ENCODE peak calls at places on chromosomes 1 and 21, in ten cellular contexts. Q is NCI-H1930; M is left cardiac atrium; U is ureter; O is stimulated activated CD4-positive, alpha-beta T cell treated with anti-CD3 and anti-CD28 coated beads, TNF-alpha, amount 100 ng/mL, for 1 hour; A is T-helper 22 cell; N is hepatocyte; L is skeletal muscle cell; P is pons; E is nucleus accumbens. Y is an unnamed sample.

GRCh38 chr1:9231648-9232332 is 2.8 kb upstream of the H6PD start:
- DNase-seq in Q (no peak), M (no peak), U (no peak), O (no peak), A (no peak), N (no peak), L (no peak), P (no peak), E (no peak), Y (no peak)

GRCh38 chr21:21007606-21008005 is 9.4 kb downstream of the NCAM2 start:
- DNase-seq in Q (no peak), M (no peak), U (no peak), O (no peak), A (no peak), N (no peak), L (no peak), P (peak), E (no peak), Y (no peak)

GRCh38 chr1:53894644-53895043 is 657 bp downstream of the DIO1 start:
- DNase-seq in Q (no peak), M (no peak), U (no peak), O (no peak), A (no peak), N (no peak), L (no peak), P (no peak), E (no peak), Y (no peak)

GRCh38 chr21:37916795-37917142 is 512 bp upstream of the KCNJ6 start:
- DNase-seq in Q (peak), M (no peak), U (no peak), O (no peak), A (no peak), N (peak), L (no peak), P (no peak), E (no peak), Y (no peak)

GRCh38 chr1:156471496-156472490 is 28.8 kb downstream of the MEF2D start:
- DNase-seq in Q (peak), M (peak), U (peak), O (no peak), A (no peak), N (peak), L (no peak), P (no peak), E (no peak), Y (no peak)

GRCh38 chr21:15687208-15687607 is 42.6 kb upstream of the USP25 start:
- DNase-seq in Q (no peak), M (no peak), U (no peak), O (no peak), A (no peak), N (no peak), L (no peak), P (no peak), E (no peak), Y (no peak)

GRCh38 chr21:31618696-31619430 is 40.6 kb upstream of the SOD1 start:
- DNase-seq in Q (no peak), M (no peak), U (no peak), O (no peak), A (no peak), N (no peak), L (no peak), P (no peak), E (no peak), Y (no peak)

GRCh38 chr1:53938136-53938830 is 7.2 kb downstream of the IFT25 start:
- DNase-seq in Q (no peak), M (no peak), U (no peak), O (no peak), A (no peak), N (no peak), L (no peak), P (no peak), E (no peak), Y (no peak)

GRCh38 chr1:17110555-17110926 is 8.7 kb downstream of the PADI2 start:
- DNase-seq in Q (no peak), M (no peak), U (no peak), O (no peak), A (no peak), N (no peak), L (no peak), P (no peak), E (no peak), Y (no peak)

GRCh38 chr1:244067893-244068292 is 16.8 kb downstream of the ZBTB18 start:
- DNase-seq in Q (no peak), M (no peak), U (no peak), O (no peak), A (no peak), N (peak), L (no peak), P (no peak), E (no peak), Y (no peak)